ENCODE peak calls at places on chromosomes 13 and 19, in four cellular contexts. G is IMR-90, T is K562, N is endothelial cell of umbilical vein. S is an unnamed sample.
A peak's percentile ranks its signal among the peaks of the same experiment; 100 is the strongest.

GRCh38 chr19:1980782-1981181 is 34.7 kb downstream of the BTBD2 start:
- DNase-seq in G (no peak), T (no peak), N (no peak), S (no peak)

GRCh38 chr13:51771418-51772104 is 32.4 kb downstream of the DHRS12 start:
- DNase-seq in G (no peak), T (no peak), N (no peak), S (no peak)

GRCh38 chr19:49746206-49746958 is 16.7 kb downstream of the TSKS start:
- DNase-seq in G (no peak), T (peak; percentile 100), N (peak; percentile 70), S (no peak)

GRCh38 chr19:55579766-55580621 is 654 bp downstream of the ZNF579 start:
- DNase-seq in G (peak; percentile 41), T (peak; percentile 53), N (peak; percentile 5), S (no peak)

GRCh38 chr19:32891609-32892008 is 22.0 kb upstream of the SLC7A9 start:
- DNase-seq in G (no peak), T (no peak), N (no peak), S (no peak)

GRCh38 chr13:50352720-50353491 is 337.7 kb downstream of the KCNRG start:
- DNase-seq in G (no peak), T (no peak), N (no peak), S (no peak)

GRCh38 chr13:30832845-30833332 is 73.2 kb upstream of the MEDAG start:
- DNase-seq in G (no peak), T (peak; percentile 15), N (peak; percentile 75), S (peak; percentile 65)

GRCh38 chr13:29679357-29680050 is 84.0 kb upstream of the SLC7A1 start:
- DNase-seq in G (no peak), T (no peak), N (peak; percentile 87), S (no peak)

GRCh38 chr13:73417012-73417615 is 358.3 kb downstream of the KLF5 start:
- DNase-seq in G (no peak), T (no peak), N (no peak), S (no peak)

GRCh38 chr13:72565893-72566292 is 161.5 kb downstream of the MZT1 start:
- DNase-seq in G (peak; percentile 15), T (no peak), N (peak; percentile 25), S (no peak)

GRCh38 chr13:112815871-112816270 is 126.0 kb downstream of the ATP11A start:
- DNase-seq in G (no peak), T (no peak), N (no peak), S (no peak)

GRCh38 chr19:12840091-12841079 is 2.1 kb downstream of the MAST1 start:
- DNase-seq in G (peak; percentile 63), T (peak; percentile 95), N (peak; percentile 36), S (peak; percentile 87)

GRCh38 chr13:102983496-102983895 is 82.7 kb downstream of the SLC10A2 start:
- DNase-seq in G (no peak), T (no peak), N (no peak), S (peak; percentile 57)

GRCh38 chr13:29465741-29466293 is 129.7 kb downstream of the SLC7A1 start:
- DNase-seq in G (peak; percentile 62), T (no peak), N (no peak), S (no peak)

GRCh38 chr19:41893899-41894298 is 10.9 kb downstream of the ARHGEF1 start:
- DNase-seq in G (peak; percentile 38), T (no peak), N (no peak), S (no peak)

GRCh38 chr19:28377077-28377476 is 835.9 kb downstream of the UQCRFS1 start:
- DNase-seq in G (no peak), T (no peak), N (no peak), S (no peak)

GRCh38 chr13:75365724-75366173 is 116.2 kb downstream of the TBC1D4 start:
- DNase-seq in G (peak; percentile 86), T (no peak), N (peak; percentile 84), S (peak; percentile 82)

GRCh38 chr19:15469513-15470297 is 5.4 kb upstream of the RASAL3 start:
- DNase-seq in G (no peak), T (no peak), N (no peak), S (no peak)

GRCh38 chr19:392375-392970 is 16.5 kb downstream of the C2CD4C start:
- DNase-seq in G (no peak), T (no peak), N (no peak), S (no peak)

GRCh38 chr13:60627071-60627686 is 230.2 kb downstream of the TDRD3 start:
- DNase-seq in G (peak; percentile 3), T (peak; percentile 18), N (peak; percentile 42), S (no peak)

GRCh38 chr13:39536906-39537305 is 66.1 kb downstream of the LHFPL6 start:
- DNase-seq in G (no peak), T (no peak), N (no peak), S (peak; percentile 66)

GRCh38 chr13:100506154-100506553 is 82.4 kb downstream of the GGACT start:
- DNase-seq in G (no peak), T (no peak), N (no peak), S (no peak)

GRCh38 chr19:53538378-53539109 is 599 bp downstream of the ZNF331 start:
- DNase-seq in G (no peak), T (no peak), N (no peak), S (no peak)

GRCh38 chr19:5727453-5728050 is 7.1 kb downstream of the CATSPERD start:
- DNase-seq in G (no peak), T (no peak), N (no peak), S (no peak)

GRCh38 chr13:80463673-80464352 is 122.9 kb upstream of the SPRY2 start:
- DNase-seq in G (no peak), T (no peak), N (peak; percentile 36), S (no peak)

GRCh38 chr13:80454245-80454644 is 113.3 kb upstream of the SPRY2 start:
- DNase-seq in G (peak; percentile 1), T (no peak), N (no peak), S (no peak)

GRCh38 chr13:80462037-80462436 is 121.1 kb upstream of the SPRY2 start:
- DNase-seq in G (no peak), T (no peak), N (no peak), S (no peak)

GRCh38 chr13:80462567-80462966 is 121.6 kb upstream of the SPRY2 start:
- DNase-seq in G (no peak), T (no peak), N (no peak), S (no peak)

DNA sequence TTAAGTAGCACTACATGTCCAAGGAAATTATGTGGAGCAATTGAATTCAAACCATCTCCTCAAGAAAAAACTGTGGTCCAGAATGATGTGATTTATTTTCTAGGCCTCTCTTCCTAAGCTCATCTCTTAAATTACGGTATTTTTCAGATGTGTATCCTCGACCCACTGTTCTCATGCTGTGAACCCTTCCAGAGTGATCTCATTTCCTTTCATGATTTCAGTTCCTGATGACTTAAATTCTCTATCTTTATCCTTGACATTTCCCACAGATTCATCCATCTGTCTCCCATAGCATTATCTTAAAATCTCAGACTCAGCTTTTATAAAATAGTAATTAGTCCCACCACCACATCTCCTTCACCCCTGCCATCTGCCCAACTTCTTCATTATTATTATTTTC is 117.6 kb upstream of the SPRY2 start:
- DNase-seq in G (no peak), T (no peak), N (peak; percentile 69), S (no peak)
- H3K9me1 ChIP-seq in G (no peaks in the 10 kb centered on the region), T (no peaks in the 10 kb centered on the region), N (no peaks in the 10 kb centered on the region), S (no peaks in the 10 kb centered on the region)

DNA sequence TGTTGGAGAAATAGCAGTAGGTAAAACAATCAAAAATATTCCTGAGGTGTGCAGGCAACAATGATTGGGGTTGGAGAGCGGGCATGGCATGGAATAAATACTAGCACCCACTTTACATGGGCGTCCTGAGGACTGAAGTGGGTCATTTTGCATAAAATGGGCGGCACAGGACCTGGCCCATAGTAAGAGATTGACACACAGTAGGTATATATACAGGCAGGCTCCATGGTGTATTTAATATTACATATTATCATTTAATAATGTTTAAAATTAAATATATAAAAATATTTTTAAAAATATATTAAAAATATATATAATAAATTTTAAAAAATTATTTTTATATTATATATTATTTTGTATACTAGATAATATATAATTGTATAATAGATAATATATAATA is 48.3 kb downstream of the CRYL1 start:
- DNase-seq in G (no peak), T (no peak), N (no peak), S (no peak)
- H3K4me1 ChIP-seq in G (peaks cover 2% of the 10 kb centered on the region), T (no peaks in the 10 kb centered on the region), N (peaks cover 6% of the 10 kb centered on the region), S (peaks cover 5% of the 10 kb centered on the region)

DNA sequence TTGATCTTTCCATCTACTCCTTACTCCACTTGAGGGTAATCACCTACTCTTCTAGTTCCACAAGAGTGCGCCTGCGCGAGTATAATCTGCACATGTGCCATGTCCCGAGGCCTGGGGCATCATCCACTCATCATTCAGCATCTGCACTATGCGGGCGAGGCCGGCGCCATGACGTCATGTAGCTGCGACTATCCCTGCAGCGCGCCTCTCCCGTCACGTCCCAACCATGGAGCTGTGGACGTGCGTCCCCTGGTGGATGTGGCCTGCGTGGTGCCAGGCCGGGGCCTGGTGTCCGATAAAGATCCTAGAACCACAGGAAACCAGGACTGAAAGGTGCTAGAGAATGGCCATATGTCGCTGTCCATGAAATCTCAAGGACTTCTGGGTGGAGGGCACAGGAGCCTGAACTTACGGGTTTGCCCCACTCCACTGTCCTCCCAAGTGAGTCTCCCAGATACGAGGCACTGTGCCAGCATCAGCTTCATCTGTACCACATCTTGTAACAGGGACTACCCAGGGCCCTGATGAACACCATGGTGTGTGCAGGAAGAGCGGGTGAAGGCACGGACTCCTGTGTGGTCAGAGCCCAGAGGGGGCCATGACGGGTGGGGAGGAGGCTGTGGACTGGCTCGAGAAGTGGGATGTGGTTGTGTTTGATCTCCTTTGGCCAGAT is 2.7 kb upstream of the KLK2 start:
- DNase-seq in G (peak; percentile 3), T (peak; percentile 94), N (no peak), S (no peak)
- H3K27me3 ChIP-seq in G (no peaks in the 10 kb centered on the region), T (peaks cover 30% of the 10 kb centered on the region), N (no peaks in the 10 kb centered on the region), S (peaks cover 31% of the 10 kb centered on the region)

DNA sequence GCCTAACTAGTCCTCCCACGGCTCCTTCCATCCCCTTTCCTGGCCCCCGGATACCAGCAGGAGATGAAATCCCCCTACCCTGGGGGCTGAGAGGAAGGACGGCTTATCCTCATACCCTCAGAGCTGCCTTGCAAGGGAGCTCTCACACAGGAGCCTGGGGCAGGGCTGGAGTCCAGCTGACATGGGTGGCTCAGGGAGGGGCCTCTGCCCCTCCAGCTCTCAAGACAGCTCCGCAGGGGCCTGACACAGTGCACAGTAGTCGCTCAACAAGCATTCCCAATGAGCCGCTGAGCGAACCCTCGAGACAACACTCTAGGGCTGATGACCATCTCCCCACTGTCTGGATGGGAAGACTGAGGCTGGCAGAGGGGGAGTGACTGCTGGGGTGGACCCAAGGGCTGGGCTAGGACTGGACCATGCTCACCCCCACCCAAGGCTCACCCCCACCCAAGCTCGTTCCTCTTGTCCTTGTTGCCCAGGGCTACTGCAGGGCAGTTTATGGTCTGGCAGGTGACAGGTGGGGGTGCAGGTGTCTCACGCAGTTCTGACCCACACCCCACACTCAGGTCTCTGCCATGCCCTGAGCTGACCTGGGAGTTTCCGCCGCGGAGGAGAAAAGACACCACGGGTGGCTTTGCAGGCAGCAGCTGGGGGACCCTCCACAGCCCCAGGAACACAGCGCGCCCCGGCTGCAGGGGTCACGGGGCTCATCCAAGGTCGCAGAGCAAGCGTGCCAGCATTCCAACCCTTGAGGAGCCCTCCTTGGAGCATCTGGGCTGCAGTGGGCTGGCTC is 3.9 kb downstream of the ZBTB7A start:
- DNase-seq in G (no peak), T (no peak), N (no peak), S (no peak)
- H3K9me1 ChIP-seq in G (no peaks in the 10 kb centered on the region), T (peaks cover 20% of the 10 kb centered on the region), N (no peaks in the 10 kb centered on the region), S (no peaks in the 10 kb centered on the region)

GRCh38 chr19:48325265-48325910 is at the start of gene EMP3:
- DNase-seq in G (peak; percentile 92), T (peak; percentile 73), N (peak; percentile 80), S (no peak)
- H3K4me1 ChIP-seq in G (peaks cover 19% of the 10 kb centered on the region), T (peaks cover 70% of the 10 kb centered on the region), N (peaks cover 22% of the 10 kb centered on the region), S (peaks cover 45% of the 10 kb centered on the region)

DNA sequence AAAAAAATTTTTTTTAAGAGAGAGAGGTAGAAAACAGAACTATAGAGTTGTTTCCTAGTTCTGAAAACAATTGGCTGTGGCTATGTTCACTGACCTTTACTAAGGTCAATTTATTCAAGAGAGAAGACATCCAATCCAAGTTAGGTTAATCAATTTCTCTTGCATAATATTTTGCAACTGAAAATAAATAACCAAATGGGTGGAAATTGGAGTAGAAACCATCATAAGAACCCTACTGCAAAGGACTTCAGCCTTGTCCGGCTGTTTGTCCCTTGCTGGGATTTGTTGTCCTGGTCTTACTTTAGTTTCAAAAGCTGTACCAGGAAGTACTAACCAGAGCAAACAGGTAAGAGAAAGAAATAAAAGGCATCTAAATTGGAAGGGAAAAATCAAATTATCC is 23.3 kb upstream of the ZC3H13 start:
- DNase-seq in G (no peak), T (no peak), N (no peak), S (no peak)
- H3K27me3 ChIP-seq in G (no peaks in the 10 kb centered on the region), T (no peaks in the 10 kb centered on the region), N (peaks cover 5% of the 10 kb centered on the region), S (no peaks in the 10 kb centered on the region)